ENCODE peak calls at places on chromosomes 4 and X, in five cellular contexts. P, A, Q, O and F are unnamed samples.
A peak's percentile ranks its signal among the peaks of the same experiment; 100 is the strongest.

GRCh38 chr4:7332216-7333023 is 102.3 kb downstream of the PSAPL1 start:
- DNase-seq in A (no peak), P (peak; percentile 87), O (no peak), Q (peak; percentile 33), F (no peak)

GRCh38 chrX:3549442-3549875 is 164.0 kb downstream of the PRKX start:
- DNase-seq in A (no peak), O (no peak), Q (peak; percentile 41), P (no peak), F (peak; percentile 5)

GRCh38 chr4:144514736-144515135 is 131.2 kb upstream of the HHIP start:
- DNase-seq in O (no peak), P (no peak), A (no peak), Q (no peak), F (no peak)

GRCh38 chr4:120749445-120750151 is 172.9 kb downstream of the PRDM5 start:
- DNase-seq in Q (no peak), P (no peak), O (no peak), A (no peak), F (no peak)

GRCh38 chr4:67332627-67333026 is 212.7 kb downstream of the CENPC start:
- DNase-seq in Q (no peak), P (no peak), A (no peak), O (no peak), F (peak; percentile 13)

GRCh38 chr4:142954415-142954814 is 108.3 kb upstream of the INPP4B start:
- DNase-seq in P (no peak), Q (no peak), O (no peak), A (peak; percentile 67), F (no peak)

GRCh38 chrX:39907964-39908616 is 189.7 kb downstream of the BCOR start:
- DNase-seq in A (peak; percentile 63), P (peak; percentile 93), Q (peak; percentile 68), O (peak; percentile 28), F (no peak)

GRCh38 chr4:8277356-8278008 is 7.9 kb downstream of the HTRA3 start:
- DNase-seq in O (no peak), A (no peak), P (no peak), Q (no peak), F (no peak)

GRCh38 chrX:13876652-13877051 is 59.8 kb upstream of the GPM6B start:
- DNase-seq in P (peak; percentile 68), Q (no peak), A (no peak), O (no peak), F (no peak)

GRCh38 chr4:15890246-15890829 is 48.2 kb downstream of the FGFBP1 start:
- DNase-seq in A (no peak), O (no peak), P (no peak), Q (no peak), F (no peak)

GRCh38 chr4:154707877-154708276 is 35.9 kb upstream of the LRAT start:
- DNase-seq in Q (no peak), P (no peak), O (no peak), A (no peak), F (no peak)

GRCh38 chr4:140595065-140595464 is 26.3 kb upstream of the UCP1 start:
- DNase-seq in O (no peak), Q (peak; percentile 56), A (no peak), P (no peak), F (no peak)

GRCh38 chr4:73620115-73620792 is at the start of gene RASSF6:
- DNase-seq in A (peak; percentile 94), O (no peak), P (peak; percentile 5), Q (peak; percentile 92), F (no peak)

GRCh38 chr4:177187371-177187770 is 122.3 kb upstream of the NEIL3 start:
- DNase-seq in A (no peak), Q (no peak), O (no peak), P (no peak), F (no peak)

GRCh38 chrX:44036336-44036735 is 63.1 kb upstream of the NDP start:
- DNase-seq in P (peak; percentile 93), A (no peak), Q (no peak), O (no peak), F (no peak)

GRCh38 chr4:102869569-102870227 is 906 bp downstream of the CISD2 start:
- DNase-seq in O (no peak), P (no peak), A (no peak), Q (peak; percentile 29), F (no peak)

DNA sequence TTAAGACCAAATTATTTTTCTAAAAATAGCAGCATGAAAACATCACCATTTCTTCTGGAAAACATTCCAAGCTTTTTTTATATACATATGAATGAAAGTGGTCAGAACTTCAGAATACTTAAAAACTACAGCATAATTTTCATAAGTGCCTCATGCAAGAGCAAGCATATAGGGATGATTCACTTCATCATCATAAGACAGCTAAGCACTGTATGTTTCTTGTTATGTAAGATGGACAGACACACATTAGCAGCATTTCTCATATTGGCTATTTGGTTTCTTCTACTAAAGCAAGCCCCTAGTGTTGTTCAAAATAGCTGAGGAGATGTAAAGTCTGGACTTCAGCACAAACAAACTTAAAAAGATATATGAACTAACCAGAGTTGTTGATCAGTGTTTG is 213.1 kb upstream of the NOCT start:
- DNase-seq in O (no peak), A (no peak), Q (no peak), P (peak; percentile 0), F (no peak)
- H3K27me3 ChIP-seq in O (peaks cover 10% of the 10 kb centered on the region), A (no peaks in the 10 kb centered on the region), Q (no peaks in the 10 kb centered on the region), P (peaks cover 10% of the 10 kb centered on the region), F (peaks cover 56% of the 10 kb centered on the region)

GRCh38 chr4:187480146-187481145 is 515.1 kb upstream of the ZFP42 start:
- DNase-seq in O (no peak), Q (no peak), A (no peak), P (peak; percentile 29), F (no peak)

GRCh38 chr4:187475901-187476300 is 519.7 kb upstream of the ZFP42 start:
- DNase-seq in O (no peak), A (no peak), Q (no peak), P (no peak), F (no peak)

GRCh38 chr4:187477224-187477623 is 518.3 kb upstream of the ZFP42 start:
- DNase-seq in O (no peak), P (no peak), Q (no peak), A (no peak), F (no peak)

GRCh38 chr4:187474238-187474637 is 521.3 kb upstream of the ZFP42 start:
- DNase-seq in A (no peak), P (no peak), O (no peak), Q (no peak), F (no peak)

DNA sequence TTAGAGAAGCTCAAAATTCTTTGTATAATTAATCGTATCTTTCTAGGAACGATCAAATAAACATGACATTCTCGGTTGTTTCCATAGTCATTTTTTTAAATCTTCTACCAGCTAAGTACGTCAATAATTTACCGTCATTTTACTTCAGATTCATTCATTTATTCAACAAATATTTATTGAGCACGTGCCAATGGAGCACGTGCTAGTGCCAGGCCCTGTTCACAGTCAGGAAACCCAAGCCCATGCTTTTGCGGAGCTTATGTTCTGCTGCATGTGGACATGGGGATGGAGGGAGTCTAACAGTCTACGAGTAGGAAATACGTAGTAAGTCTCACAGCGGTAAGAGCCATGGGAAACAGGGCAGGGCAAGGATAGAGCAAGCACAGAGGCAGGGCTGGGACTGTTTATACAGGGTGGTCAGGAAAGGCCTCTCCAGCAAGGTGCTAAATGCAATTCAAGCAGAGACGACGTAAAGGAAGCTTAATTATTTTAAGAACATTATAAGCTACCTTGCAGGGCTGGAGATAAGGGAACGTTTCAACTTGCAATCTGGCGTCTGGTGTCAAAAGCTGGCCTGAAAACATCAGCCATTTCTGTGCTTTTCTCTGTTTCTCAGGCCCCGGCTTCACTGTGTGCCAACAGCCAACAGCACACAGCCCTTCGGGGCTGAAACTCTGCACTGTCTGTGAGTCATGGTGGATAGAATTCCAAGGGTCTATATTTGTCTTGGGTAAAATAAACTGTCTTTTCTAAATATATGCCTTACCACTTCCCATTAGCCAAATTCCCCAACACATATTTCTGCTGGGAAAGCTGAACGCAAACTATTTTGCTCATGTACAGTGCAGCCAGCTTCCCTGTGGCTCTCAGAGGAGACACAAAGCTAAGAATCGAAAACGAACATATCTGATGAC is 517.0 kb upstream of the ZFP42 start:
- DNase-seq in Q (no peak), P (peak; percentile 84), O (no peak), A (no peak), F (no peak)
- H3K4me3 ChIP-seq in Q (no peak overlapping the region), P (peak overlapping the region; percentile 23), O (no peak overlapping the region), A (no peak overlapping the region), F (no peak overlapping the region)

DNA sequence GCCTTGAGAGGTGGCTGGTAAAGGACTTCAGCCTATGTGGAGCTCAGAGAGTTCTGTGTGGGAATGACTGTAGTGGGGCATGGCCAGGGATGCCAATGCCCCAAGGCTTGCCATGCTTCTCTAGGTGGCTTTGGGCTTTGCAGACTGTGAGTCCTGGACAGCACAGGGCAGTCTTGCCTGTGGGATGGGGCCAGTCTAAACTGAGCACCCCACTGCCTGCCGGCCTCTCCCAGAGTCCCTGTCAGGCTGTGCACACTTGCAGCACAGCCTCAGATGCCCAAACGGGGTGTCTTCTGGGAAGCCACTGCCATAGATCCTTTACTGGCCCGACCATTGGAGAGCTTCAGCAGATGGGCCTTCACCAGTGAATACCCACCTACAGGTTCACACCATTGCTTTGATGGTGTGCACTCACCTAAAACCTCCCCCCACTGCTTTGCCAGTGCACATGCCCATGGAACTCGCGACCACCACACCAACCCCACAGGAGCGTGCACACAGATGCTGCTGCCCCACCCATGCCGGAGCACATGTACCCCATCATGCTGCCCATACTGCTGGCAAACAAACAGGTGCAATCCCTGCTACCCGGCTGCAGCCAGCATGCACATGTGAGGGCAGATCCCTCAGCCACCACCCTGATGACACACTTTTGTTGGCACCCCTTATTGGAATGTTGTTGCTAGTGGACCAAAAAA is 97.3 kb upstream of the CNKSR2 start:
- DNase-seq in P (no peak), O (no peak), A (no peak), Q (no peak), F (no peak)
- TF ChIP-seq CTCF in P (no peak), O (no peak), A (no peak), Q (no peak), F (no peak)

GRCh38 chrX:83336464-83336863 is 171.6 kb upstream of the POU3F4 start:
- DNase-seq in Q (no peak), P (no peak), O (no peak), A (no peak), F (no peak)

GRCh38 chrX:83339724-83340123 is 168.4 kb upstream of the POU3F4 start:
- DNase-seq in A (no peak), P (no peak), Q (no peak), O (no peak), F (no peak)
- H3K27me3 ChIP-seq in A (no peaks in the 10 kb centered on the region), P (no peaks in the 10 kb centered on the region), Q (no peaks in the 10 kb centered on the region), O (no peaks in the 10 kb centered on the region), F (no peaks in the 10 kb centered on the region)